ENCODE peak calls at places on chromosomes 12 and 14, in four cellular contexts. One of them, this sample, is unnamed.

GRCh38 chr12:43744826-43745225 is 13.8 kb downstream of the PUS7L start:
- DNase-seq in GM12878: no peak
- DNase-seq in K562: no peak
- DNase-seq in HepG2: no peak
- DNase-seq in this sample: no peak

GRCh38 chr12:110256780-110257431 is 24.1 kb upstream of the ATP2A2 start:
- DNase-seq in GM12878: no peak
- DNase-seq in K562: no peak
- DNase-seq in HepG2: no peak
- DNase-seq in this sample: no peak

GRCh38 chr14:61218765-61219164 is 62.4 kb downstream of the TMEM30B start:
- DNase-seq in GM12878: no peak
- DNase-seq in K562: no peak
- DNase-seq in HepG2: no peak
- DNase-seq in this sample: no peak

GRCh38 chr12:85575115-85576096 is 260.8 kb downstream of the RASSF9 start:
- DNase-seq in GM12878: peak
- DNase-seq in K562: peak
- DNase-seq in HepG2: peak
- DNase-seq in this sample: no peak

GRCh38 chr14:25400607-25401206 is 350.8 kb upstream of the STXBP6 start:
- DNase-seq in GM12878: no peak
- DNase-seq in K562: peak
- DNase-seq in HepG2: peak
- DNase-seq in this sample: no peak

GRCh38 chr14:50351016-50351415 is 38.9 kb downstream of the DMAC2L start:
- DNase-seq in GM12878: no peak
- DNase-seq in K562: no peak
- DNase-seq in HepG2: no peak
- DNase-seq in this sample: no peak

GRCh38 chr12:18415227-18415626 is 153.9 kb downstream of the PIK3C2G start:
- DNase-seq in GM12878: no peak
- DNase-seq in K562: no peak
- DNase-seq in HepG2: no peak
- DNase-seq in this sample: no peak

GRCh38 chr12:113424915-113425823 is 3.0 kb downstream of the SDSL start:
- DNase-seq in GM12878: no peak
- DNase-seq in K562: peak
- DNase-seq in HepG2: peak
- DNase-seq in this sample: peak

GRCh38 chr12:57614948-57615500 is 3.8 kb downstream of the ARHGEF25 start:
- DNase-seq in GM12878: no peak
- DNase-seq in K562: no peak
- DNase-seq in HepG2: no peak
- DNase-seq in this sample: no peak

GRCh38 chr12:57612711-57613426 is 1.6 kb downstream of the ARHGEF25 start:
- DNase-seq in GM12878: no peak
- DNase-seq in K562: no peak
- DNase-seq in HepG2: no peak
- DNase-seq in this sample: no peak

GRCh38 chr12:57615637-57616036 is 4.4 kb downstream of the ARHGEF25 start:
- DNase-seq in GM12878: no peak
- DNase-seq in K562: no peak
- DNase-seq in HepG2: no peak
- DNase-seq in this sample: no peak

GRCh38 chr12:57613427-57614109 is 2.3 kb downstream of the ARHGEF25 start:
- DNase-seq in GM12878: no peak
- DNase-seq in K562: no peak
- DNase-seq in HepG2: no peak
- DNase-seq in this sample: no peak

GRCh38 chr12:57614178-57614947 is 3.1 kb downstream of the ARHGEF25 start:
- DNase-seq in GM12878: peak
- DNase-seq in K562: peak
- DNase-seq in HepG2: no peak
- DNase-seq in this sample: peak
- TF ChIP-seq ZNF274 in GM12878: no peak
- TF ChIP-seq ZNF274 in K562: no peak
- TF ChIP-seq ZNF274 in HepG2: no peak
- TF ChIP-seq ZNF274 in this sample: no peak

DNA sequence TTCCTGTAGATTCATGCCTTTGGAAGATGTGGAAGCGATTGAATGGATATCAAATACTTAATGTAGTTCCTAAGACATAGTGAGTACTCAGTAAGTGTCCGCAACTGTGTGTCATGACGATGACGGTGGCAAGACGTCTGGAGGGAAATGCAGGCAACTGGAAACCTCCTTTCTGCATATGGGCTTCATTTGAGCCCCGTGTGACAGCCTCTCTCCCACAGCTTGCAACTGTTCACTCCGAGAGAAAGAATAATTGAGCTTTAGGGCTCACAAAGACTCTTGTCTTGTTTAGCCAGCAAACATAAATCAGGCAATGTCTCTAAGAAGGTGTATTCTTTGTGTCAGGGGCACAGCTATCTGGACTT is 7.0 kb downstream of the CFAP251 start:
- DNase-seq in GM12878: no peak
- DNase-seq in K562: no peak
- DNase-seq in HepG2: no peak
- DNase-seq in this sample: no peak
- TF ChIP-seq GABPA in GM12878: no peak
- TF ChIP-seq GABPA in K562: no peak
- TF ChIP-seq GABPA in HepG2: no peak
- TF ChIP-seq GABPA in this sample: no peak

GRCh38 chr14:59146484-59146883 is 42.0 kb upstream of the DAAM1 start:
- DNase-seq in GM12878: no peak
- DNase-seq in K562: no peak
- DNase-seq in HepG2: no peak
- DNase-seq in this sample: no peak
- TF ChIP-seq ZNF274 in GM12878: no peak
- TF ChIP-seq ZNF274 in K562: no peak
- TF ChIP-seq ZNF274 in HepG2: no peak
- TF ChIP-seq ZNF274 in this sample: no peak

GRCh38 chr14:90811641-90812040 is 4.6 kb downstream of the TTC7B start:
- DNase-seq in GM12878: no peak
- DNase-seq in K562: no peak
- DNase-seq in HepG2: no peak
- DNase-seq in this sample: no peak
- TF ChIP-seq GABPA in GM12878: no peak
- TF ChIP-seq GABPA in K562: no peak
- TF ChIP-seq GABPA in HepG2: no peak
- TF ChIP-seq GABPA in this sample: no peak

GRCh38 chr12:104213952-104214351 is 1.6 kb upstream of the TXNRD1 start:
- DNase-seq in GM12878: no peak
- DNase-seq in K562: no peak
- DNase-seq in HepG2: no peak
- DNase-seq in this sample: no peak
- TF ChIP-seq ZNF274 in GM12878: no peak
- TF ChIP-seq ZNF274 in K562: no peak
- TF ChIP-seq ZNF274 in HepG2: no peak
- TF ChIP-seq ZNF274 in this sample: no peak

DNA sequence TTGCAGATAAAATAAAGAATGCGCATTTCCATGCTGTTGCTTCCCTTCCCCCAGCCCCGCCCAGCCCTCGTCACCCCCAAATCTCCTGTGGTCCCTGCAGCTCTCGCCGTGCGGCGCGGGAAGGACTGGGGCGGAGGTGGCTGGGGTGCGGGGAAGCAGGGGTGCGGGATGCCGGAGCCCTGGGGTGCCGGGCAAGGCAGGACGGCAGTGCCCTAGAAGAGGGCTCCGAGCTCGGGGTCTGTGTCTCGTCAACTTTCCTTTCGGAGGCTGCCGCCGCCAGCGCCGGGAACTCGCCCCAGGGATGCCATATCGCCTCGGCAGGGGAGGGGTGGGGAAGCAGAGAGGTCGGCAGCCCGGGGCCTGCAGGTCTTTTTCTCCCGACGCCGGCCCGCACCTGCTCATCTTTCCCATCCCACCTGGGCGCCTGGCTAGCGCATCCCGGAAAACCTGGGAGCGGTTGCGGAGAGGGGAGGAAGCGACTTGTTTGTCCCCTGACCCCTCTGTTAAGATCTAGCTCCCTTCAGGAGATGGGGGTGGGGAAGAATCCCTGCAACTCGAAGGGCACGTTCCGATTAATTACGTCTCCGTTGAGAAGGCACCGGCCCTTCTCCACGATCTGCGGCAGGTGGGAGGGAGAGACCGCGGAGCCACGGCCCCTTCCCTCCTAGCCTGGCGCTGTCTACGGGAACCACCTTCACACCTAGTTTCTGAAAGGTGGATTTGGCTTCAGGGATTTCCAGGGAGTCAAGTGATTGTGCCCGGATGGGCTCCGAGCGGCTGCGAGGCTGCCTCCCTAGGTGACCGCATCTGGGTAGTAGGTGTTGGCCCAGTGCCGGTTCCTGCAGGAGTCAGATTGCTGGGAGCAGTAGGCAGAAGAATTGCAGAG is 621 bp downstream of the CNTN1 start:
- DNase-seq in GM12878: no peak
- DNase-seq in K562: no peak
- DNase-seq in HepG2: no peak
- DNase-seq in this sample: no peak
- TF ChIP-seq GABPA in GM12878: no peak
- TF ChIP-seq GABPA in K562: no peak
- TF ChIP-seq GABPA in HepG2: no peak
- TF ChIP-seq GABPA in this sample: no peak

DNA sequence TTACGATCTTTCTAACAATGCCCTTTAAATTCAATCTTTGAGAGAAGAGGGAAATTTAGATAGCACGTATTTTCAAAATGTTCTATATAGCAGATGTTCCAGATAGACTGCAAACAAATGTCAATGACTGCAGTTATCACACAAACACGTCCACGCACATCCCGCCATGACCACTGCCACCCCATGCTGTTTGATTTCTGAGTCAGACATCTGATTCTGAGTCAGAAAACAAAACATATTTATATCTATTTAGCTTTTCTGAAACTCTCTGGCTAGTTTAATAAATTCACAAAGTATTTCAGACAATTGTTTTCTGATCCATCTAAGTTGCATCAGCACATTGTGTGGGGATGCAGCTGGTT is 105.9 kb upstream of the BCAT1 start:
- DNase-seq in GM12878: no peak
- DNase-seq in K562: no peak
- DNase-seq in HepG2: no peak
- DNase-seq in this sample: no peak
- TF ChIP-seq ZNF274 in GM12878: no peak
- TF ChIP-seq ZNF274 in K562: no peak
- TF ChIP-seq ZNF274 in HepG2: no peak
- TF ChIP-seq ZNF274 in this sample: no peak

GRCh38 chr14:23146423-23146910 is 27.4 kb upstream of the CEBPE start:
- DNase-seq in GM12878: no peak
- DNase-seq in K562: peak
- DNase-seq in HepG2: no peak
- DNase-seq in this sample: no peak

GRCh38 chr14:23146980-23147379 is 27.9 kb upstream of the CEBPE start:
- DNase-seq in GM12878: no peak
- DNase-seq in K562: no peak
- DNase-seq in HepG2: no peak
- DNase-seq in this sample: no peak

GRCh38 chr14:23145794-23146422 is 26.9 kb upstream of the CEBPE start:
- DNase-seq in GM12878: no peak
- DNase-seq in K562: no peak
- DNase-seq in HepG2: no peak
- DNase-seq in this sample: no peak

GRCh38 chr14:23148596-23149249 is 29.7 kb upstream of the CEBPE start:
- DNase-seq in GM12878: no peak
- DNase-seq in K562: no peak
- DNase-seq in HepG2: no peak
- DNase-seq in this sample: no peak

DNA sequence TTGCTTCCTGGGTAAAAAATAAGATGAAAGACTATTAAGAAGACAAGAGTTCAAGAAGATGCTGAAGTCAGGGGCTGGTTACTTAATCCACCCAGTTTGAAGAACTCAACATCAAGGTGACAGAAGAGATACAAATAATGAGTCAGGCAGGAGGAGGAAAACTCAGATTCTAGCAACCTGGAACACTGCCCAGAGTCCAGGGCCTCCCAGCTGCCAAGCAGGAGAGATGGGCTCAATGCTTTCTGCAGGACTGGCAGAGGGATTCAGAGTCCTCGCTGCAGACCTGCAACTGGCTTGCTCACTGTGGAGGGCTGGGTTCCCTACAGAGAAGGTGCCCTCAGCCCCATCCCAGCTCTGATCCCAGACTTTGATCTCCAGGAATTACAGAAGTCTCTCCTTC is 28.6 kb upstream of the CEBPE start:
- DNase-seq in GM12878: no peak
- DNase-seq in K562: no peak
- DNase-seq in HepG2: no peak
- DNase-seq in this sample: no peak
- TF ChIP-seq GABPA in GM12878: no peak
- TF ChIP-seq GABPA in K562: no peak
- TF ChIP-seq GABPA in HepG2: no peak
- TF ChIP-seq GABPA in this sample: no peak

This sample was measured in H1.